ENCODE peak calls at places on chromosomes 11 and 22, in five cellular contexts. One of them, this sample, is unnamed.

GRCh38 chr11:66883021-66883968 is 26.4 kb downstream of the LRFN4 start:
- DNase-seq in keratinocyte: no peak
- DNase-seq in spleen: peak
- DNase-seq in SK-N-SH: peak
- DNase-seq in psoas muscle: peak
- DNase-seq in this sample: peak

GRCh38 chr22:47776329-47776728 is 1013.9 kb downstream of the TBC1D22A start:
- DNase-seq in psoas muscle: no peak
- DNase-seq in SK-N-SH: no peak
- DNase-seq in spleen: no peak
- DNase-seq in keratinocyte: no peak
- DNase-seq in this sample: no peak

GRCh38 chr22:32904044-32904443 is 102.5 kb downstream of the TIMP3 start:
- DNase-seq in keratinocyte: no peak
- DNase-seq in SK-N-SH: peak
- DNase-seq in psoas muscle: no peak
- DNase-seq in spleen: no peak
- DNase-seq in this sample: no peak

GRCh38 chr22:21948390-21948789 is 4.3 kb downstream of the PPM1F start:
- DNase-seq in keratinocyte: no peak
- DNase-seq in spleen: peak
- DNase-seq in SK-N-SH: no peak
- DNase-seq in psoas muscle: no peak
- DNase-seq in this sample: no peak

GRCh38 chr11:5992604-5993251 is 5.9 kb upstream of the OR52L1 start:
- DNase-seq in psoas muscle: no peak
- DNase-seq in SK-N-SH: peak
- DNase-seq in spleen: no peak
- DNase-seq in keratinocyte: peak
- DNase-seq in this sample: no peak

GRCh38 chr11:1793091-1793490 is 29.4 kb upstream of the CTSD start:
- DNase-seq in psoas muscle: no peak
- DNase-seq in spleen: no peak
- DNase-seq in SK-N-SH: no peak
- DNase-seq in keratinocyte: no peak
- DNase-seq in this sample: no peak

GRCh38 chr11:77819921-77820564 is 479 bp downstream of the RSF1 start:
- DNase-seq in psoas muscle: peak
- DNase-seq in SK-N-SH: peak
- DNase-seq in spleen: no peak
- DNase-seq in keratinocyte: no peak
- DNase-seq in this sample: peak

GRCh38 chr22:47750086-47750485 is 987.6 kb downstream of the TBC1D22A start:
- DNase-seq in SK-N-SH: no peak
- DNase-seq in spleen: no peak
- DNase-seq in keratinocyte: no peak
- DNase-seq in psoas muscle: no peak
- DNase-seq in this sample: no peak

GRCh38 chr11:93871521-93871920 is 21.1 kb upstream of the VSTM5 start:
- DNase-seq in keratinocyte: no peak
- DNase-seq in psoas muscle: no peak
- DNase-seq in spleen: no peak
- DNase-seq in SK-N-SH: no peak
- DNase-seq in this sample: no peak

GRCh38 chr11:124536520-124536919 is 6.9 kb downstream of the OR8B12 start:
- DNase-seq in SK-N-SH: no peak
- DNase-seq in psoas muscle: no peak
- DNase-seq in spleen: no peak
- DNase-seq in keratinocyte: no peak
- DNase-seq in this sample: peak

GRCh38 chr11:77406396-77406795 is 67.5 kb downstream of the PAK1 start:
- DNase-seq in keratinocyte: no peak
- DNase-seq in psoas muscle: no peak
- DNase-seq in SK-N-SH: no peak
- DNase-seq in spleen: no peak
- DNase-seq in this sample: no peak

GRCh38 chr11:35047179-35047578 is 91.8 kb upstream of the CD44 start:
- DNase-seq in psoas muscle: no peak
- DNase-seq in spleen: no peak
- DNase-seq in SK-N-SH: no peak
- DNase-seq in keratinocyte: no peak
- DNase-seq in this sample: no peak

GRCh38 chr11:34546511-34547206 is 33.1 kb upstream of the ELF5 start:
- DNase-seq in psoas muscle: no peak
- DNase-seq in SK-N-SH: no peak
- DNase-seq in keratinocyte: no peak
- DNase-seq in spleen: no peak
- DNase-seq in this sample: peak

GRCh38 chr11:82268627-82269026 is 465.0 kb downstream of the FAM181B start:
- DNase-seq in psoas muscle: no peak
- DNase-seq in SK-N-SH: no peak
- DNase-seq in keratinocyte: no peak
- DNase-seq in spleen: no peak
- DNase-seq in this sample: no peak

GRCh38 chr11:84236436-84236835 is 950.3 kb upstream of the CCDC90B start:
- DNase-seq in keratinocyte: no peak
- DNase-seq in SK-N-SH: peak
- DNase-seq in psoas muscle: no peak
- DNase-seq in spleen: no peak
- DNase-seq in this sample: no peak

GRCh38 chr11:94130589-94131362 is 2.1 kb downstream of the PANX1 start:
- DNase-seq in SK-N-SH: no peak
- DNase-seq in spleen: no peak
- DNase-seq in keratinocyte: no peak
- DNase-seq in psoas muscle: no peak
- DNase-seq in this sample: no peak

GRCh38 chr11:116148056-116148455 is 624.7 kb downstream of the BUD13 start:
- DNase-seq in psoas muscle: no peak
- DNase-seq in spleen: no peak
- DNase-seq in keratinocyte: no peak
- DNase-seq in SK-N-SH: no peak
- DNase-seq in this sample: no peak

GRCh38 chr22:45334068-45334467 is 24.3 kb downstream of the FAM118A start:
- DNase-seq in keratinocyte: peak
- DNase-seq in SK-N-SH: no peak
- DNase-seq in spleen: no peak
- DNase-seq in psoas muscle: no peak
- DNase-seq in this sample: no peak

GRCh38 chr11:44680982-44681597 is 45.7 kb upstream of the TSPAN18 start:
- DNase-seq in psoas muscle: no peak
- DNase-seq in keratinocyte: peak
- DNase-seq in spleen: no peak
- DNase-seq in SK-N-SH: no peak
- DNase-seq in this sample: no peak

GRCh38 chr11:29328961-29329441 is 687.8 kb downstream of the KCNA4 start:
- DNase-seq in SK-N-SH: peak
- DNase-seq in psoas muscle: no peak
- DNase-seq in spleen: no peak
- DNase-seq in keratinocyte: peak
- DNase-seq in this sample: no peak

GRCh38 chr22:37128555-37129281 is 19.2 kb upstream of the TMPRSS6 start:
- DNase-seq in keratinocyte: no peak
- DNase-seq in psoas muscle: no peak
- DNase-seq in SK-N-SH: no peak
- DNase-seq in spleen: no peak
- DNase-seq in this sample: no peak

GRCh38 chr11:112785717-112786116 is 175.5 kb upstream of the NCAM1 start:
- DNase-seq in spleen: no peak
- DNase-seq in SK-N-SH: no peak
- DNase-seq in keratinocyte: no peak
- DNase-seq in psoas muscle: no peak
- DNase-seq in this sample: no peak

GRCh38 chr11:96105944-96106343 is 182.0 kb upstream of the MTMR2 start:
- DNase-seq in psoas muscle: no peak
- DNase-seq in SK-N-SH: no peak
- DNase-seq in spleen: no peak
- DNase-seq in keratinocyte: no peak
- DNase-seq in this sample: no peak

GRCh38 chr11:115503083-115503885 is 931 bp downstream of the CADM1 start:
- DNase-seq in keratinocyte: no peak
- DNase-seq in SK-N-SH: peak
- DNase-seq in spleen: peak
- DNase-seq in psoas muscle: peak
- DNase-seq in this sample: peak

GRCh38 chr11:134466035-134466908 is 54.2 kb upstream of the B3GAT1 start:
- DNase-seq in SK-N-SH: no peak
- DNase-seq in keratinocyte: no peak
- DNase-seq in psoas muscle: no peak
- DNase-seq in spleen: no peak
- DNase-seq in this sample: no peak

GRCh38 chr11:133681901-133682300 is 149.6 kb upstream of the OPCML start:
- DNase-seq in keratinocyte: no peak
- DNase-seq in SK-N-SH: peak
- DNase-seq in spleen: no peak
- DNase-seq in psoas muscle: no peak
- DNase-seq in this sample: no peak

GRCh38 chr11:17343907-17344306 is 7.7 kb upstream of the NCR3LG1 start:
- DNase-seq in spleen: no peak
- DNase-seq in SK-N-SH: no peak
- DNase-seq in keratinocyte: no peak
- DNase-seq in psoas muscle: no peak
- DNase-seq in this sample: no peak

GRCh38 chr11:14218728-14219127 is 140.3 kb downstream of the RRAS2 start:
- DNase-seq in spleen: no peak
- DNase-seq in psoas muscle: no peak
- DNase-seq in keratinocyte: no peak
- DNase-seq in SK-N-SH: no peak
- DNase-seq in this sample: no peak

DNA sequence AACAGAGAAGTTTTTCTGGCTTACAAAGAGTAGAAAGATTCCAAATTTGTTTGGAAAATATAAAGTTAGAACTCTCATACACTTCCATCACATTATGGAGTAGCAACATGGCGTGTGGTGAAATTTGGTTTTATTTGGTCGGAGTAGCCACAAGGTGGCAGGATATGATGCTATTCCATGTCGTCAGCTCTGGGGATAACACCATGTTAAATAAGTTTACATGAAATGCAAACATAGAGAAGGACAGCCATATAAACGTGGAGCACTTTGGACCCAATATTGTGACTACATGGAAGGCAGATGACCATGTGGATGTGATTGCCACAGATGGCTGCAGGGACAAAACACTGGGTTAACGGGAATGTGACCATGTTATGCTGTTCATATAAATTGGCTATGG is 21.1 kb downstream of the OR5M11 start:
- DNase-seq in psoas muscle: no peak
- DNase-seq in SK-N-SH: peak
- DNase-seq in spleen: no peak
- DNase-seq in keratinocyte: no peak
- DNase-seq in this sample: no peak
- TF ChIP-seq CTCF in psoas muscle: no peak
- TF ChIP-seq CTCF in SK-N-SH: peak
- TF ChIP-seq CTCF in spleen: no peak
- TF ChIP-seq CTCF in keratinocyte: no peak
- TF ChIP-seq CTCF in this sample: no peak

GRCh38 chr11:71542856-71543743 is 5.1 kb upstream of the KRTAP5-9 start:
- DNase-seq in SK-N-SH: peak
- DNase-seq in spleen: no peak
- DNase-seq in keratinocyte: no peak
- DNase-seq in psoas muscle: no peak
- DNase-seq in this sample: no peak
- H3K4me3 ChIP-seq in SK-N-SH: no peak
- H3K4me3 ChIP-seq in spleen: no peak
- H3K4me3 ChIP-seq in keratinocyte: no peak
- H3K4me3 ChIP-seq in psoas muscle: no peak
- H3K4me3 ChIP-seq in this sample: no peak

DNA sequence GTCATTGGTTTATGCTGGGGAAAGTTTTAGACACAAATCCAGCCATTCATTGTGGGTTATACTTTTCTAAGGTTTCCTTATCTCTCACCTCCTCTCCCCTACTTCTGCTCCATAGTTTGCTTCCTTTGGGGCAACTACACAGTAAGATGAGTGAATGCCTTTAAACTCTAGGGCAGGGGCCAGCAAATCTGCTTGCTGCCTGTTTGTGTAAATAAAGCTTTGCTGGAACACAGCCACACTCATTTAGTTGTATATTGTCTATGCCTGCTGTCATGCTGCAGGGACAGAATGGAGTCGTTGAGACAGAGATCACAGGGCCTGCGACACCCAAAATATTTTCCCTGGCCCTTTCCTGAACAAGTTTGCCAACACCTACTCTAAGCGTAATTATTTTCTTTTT is 58.7 kb downstream of the TECTA start:
- DNase-seq in spleen: no peak
- DNase-seq in SK-N-SH: no peak
- DNase-seq in psoas muscle: no peak
- DNase-seq in keratinocyte: no peak
- DNase-seq in this sample: no peak
- H3K27ac ChIP-seq in spleen: no peak
- H3K27ac ChIP-seq in SK-N-SH: no peak
- H3K27ac ChIP-seq in psoas muscle: no peak
- H3K27ac ChIP-seq in keratinocyte: no peak
- H3K27ac ChIP-seq in this sample: no peak

GRCh38 chr22:19632671-19633148 is 81.6 kb upstream of the SEPTIN5 start:
- DNase-seq in SK-N-SH: peak
- DNase-seq in keratinocyte: no peak
- DNase-seq in psoas muscle: no peak
- DNase-seq in spleen: no peak
- DNase-seq in this sample: no peak

GRCh38 chr22:19629720-19630419 is 84.4 kb upstream of the SEPTIN5 start:
- DNase-seq in SK-N-SH: peak
- DNase-seq in keratinocyte: peak
- DNase-seq in psoas muscle: peak
- DNase-seq in spleen: peak
- DNase-seq in this sample: peak

GRCh38 chr22:19630614-19631013 is 83.7 kb upstream of the SEPTIN5 start:
- DNase-seq in spleen: no peak
- DNase-seq in SK-N-SH: peak
- DNase-seq in psoas muscle: no peak
- DNase-seq in keratinocyte: no peak
- DNase-seq in this sample: no peak

GRCh38 chr22:19634206-19634536 is 80.1 kb upstream of the SEPTIN5 start:
- DNase-seq in keratinocyte: no peak
- DNase-seq in psoas muscle: no peak
- DNase-seq in SK-N-SH: peak
- DNase-seq in spleen: no peak
- DNase-seq in this sample: peak

DNA sequence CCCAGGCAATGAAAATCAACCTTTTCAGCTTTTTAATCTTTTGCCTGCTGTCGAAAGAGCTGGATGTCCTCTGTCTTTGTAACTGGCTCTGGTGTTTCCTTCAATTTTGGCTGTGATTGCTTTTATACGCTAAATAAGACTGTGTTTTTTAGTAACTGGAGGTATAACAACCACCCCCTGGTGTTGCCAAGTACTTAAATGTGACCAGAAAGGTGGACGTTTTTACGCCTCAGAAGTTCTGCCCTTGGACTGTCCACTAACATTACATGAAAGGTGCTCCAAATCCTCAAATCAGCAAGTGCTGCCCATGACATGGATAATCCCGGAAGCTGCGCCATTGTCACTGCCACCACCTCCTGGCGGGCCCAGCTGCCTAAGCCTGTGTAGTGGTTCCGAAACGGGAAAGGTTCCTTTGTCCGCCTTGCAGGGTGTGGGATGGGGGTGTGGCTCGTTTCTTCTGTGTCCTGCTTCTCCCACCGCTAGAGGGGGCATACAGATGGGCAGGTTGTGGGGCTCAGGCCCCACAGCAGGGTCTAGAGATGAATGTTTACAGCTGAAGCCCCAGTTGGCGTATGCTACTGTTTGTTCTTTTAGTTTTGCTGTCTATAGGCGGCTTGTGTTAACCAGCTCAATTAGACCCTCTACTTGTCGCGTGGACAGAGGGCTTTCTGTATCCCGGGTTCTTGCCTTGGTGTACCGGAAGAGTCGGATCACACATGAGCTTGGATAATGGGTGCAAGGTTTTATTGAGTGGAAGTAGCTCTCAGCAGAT is 82.2 kb upstream of the SEPTIN5 start:
- DNase-seq in SK-N-SH: peak
- DNase-seq in psoas muscle: no peak
- DNase-seq in keratinocyte: no peak
- DNase-seq in spleen: no peak
- DNase-seq in this sample: no peak
- TF ChIP-seq CTCF in SK-N-SH: peak
- TF ChIP-seq CTCF in psoas muscle: peak
- TF ChIP-seq CTCF in keratinocyte: peak
- TF ChIP-seq CTCF in spleen: peak
- TF ChIP-seq CTCF in this sample: peak